ENCODE peak calls at places on chromosomes 11 and 22, in nine cellular contexts. One of them, this sample, is unnamed.

GRCh38 chr22:27761036-27761435 is 40.5 kb downstream of the MN1 start:
- DNase-seq in fibroblast of the aortic adventitia: no peak
- DNase-seq in BE2C: no peak
- DNase-seq in AG10803: no peak
- DNase-seq in endodermal cell: no peak
- DNase-seq in AG09309: no peak
- DNase-seq in cardiac muscle cell: no peak
- DNase-seq in astrocyte of the cerebellum: no peak
- DNase-seq in mammary epithelial cell: no peak
- DNase-seq in this sample: no peak

GRCh38 chr11:47711816-47712215 is 3.4 kb downstream of the AGBL2 start:
- DNase-seq in fibroblast of the aortic adventitia: no peak
- DNase-seq in BE2C: no peak
- DNase-seq in AG10803: no peak
- DNase-seq in endodermal cell: no peak
- DNase-seq in AG09309: no peak
- DNase-seq in cardiac muscle cell: peak; percentile 19
- DNase-seq in astrocyte of the cerebellum: no peak
- DNase-seq in mammary epithelial cell: no peak
- DNase-seq in this sample: no peak

GRCh38 chr11:22703040-22703439 is 36.6 kb downstream of the GAS2 start:
- DNase-seq in fibroblast of the aortic adventitia: peak; percentile 41
- DNase-seq in BE2C: peak; percentile 4
- DNase-seq in AG10803: peak; percentile 32
- DNase-seq in endodermal cell: no peak
- DNase-seq in AG09309: no peak
- DNase-seq in cardiac muscle cell: peak; percentile 78
- DNase-seq in astrocyte of the cerebellum: peak; percentile 63
- DNase-seq in mammary epithelial cell: peak; percentile 71
- DNase-seq in this sample: no peak

GRCh38 chr11:111372538-111372937 is 6.5 kb downstream of the POU2AF1 start:
- DNase-seq in fibroblast of the aortic adventitia: no peak
- DNase-seq in BE2C: no peak
- DNase-seq in AG10803: no peak
- DNase-seq in endodermal cell: no peak
- DNase-seq in AG09309: no peak
- DNase-seq in cardiac muscle cell: no peak
- DNase-seq in astrocyte of the cerebellum: no peak
- DNase-seq in mammary epithelial cell: no peak
- DNase-seq in this sample: peak; percentile 21

GRCh38 chr11:11072067-11072466 is 214.2 kb upstream of the ZBED5 start:
- DNase-seq in fibroblast of the aortic adventitia: no peak
- DNase-seq in BE2C: no peak
- DNase-seq in AG10803: no peak
- DNase-seq in endodermal cell: peak; percentile 57
- DNase-seq in AG09309: no peak
- DNase-seq in cardiac muscle cell: no peak
- DNase-seq in astrocyte of the cerebellum: no peak
- DNase-seq in mammary epithelial cell: peak; percentile 72
- DNase-seq in this sample: no peak

GRCh38 chr22:50250555-50251471 is at the start of gene HDAC10:
- DNase-seq in fibroblast of the aortic adventitia: peak; percentile 64
- DNase-seq in BE2C: peak; percentile 91
- DNase-seq in AG10803: peak; percentile 75
- DNase-seq in endodermal cell: peak; percentile 93
- DNase-seq in AG09309: no peak
- DNase-seq in cardiac muscle cell: peak; percentile 87
- DNase-seq in astrocyte of the cerebellum: no peak
- DNase-seq in mammary epithelial cell: peak; percentile 76
- DNase-seq in this sample: peak; percentile 92

GRCh38 chr11:35526370-35526792 is 965 bp upstream of the PAMR1 start:
- DNase-seq in fibroblast of the aortic adventitia: peak; percentile 60
- DNase-seq in BE2C: no peak
- DNase-seq in AG10803: peak; percentile 34
- DNase-seq in endodermal cell: peak; percentile 78
- DNase-seq in AG09309: no peak
- DNase-seq in cardiac muscle cell: no peak
- DNase-seq in astrocyte of the cerebellum: no peak
- DNase-seq in mammary epithelial cell: peak; percentile 57
- DNase-seq in this sample: no peak

GRCh38 chr11:48170176-48170839 is 46.3 kb upstream of the OR4B1 start:
- DNase-seq in fibroblast of the aortic adventitia: peak; percentile 14
- DNase-seq in BE2C: no peak
- DNase-seq in AG10803: peak; percentile 57
- DNase-seq in endodermal cell: no peak
- DNase-seq in AG09309: no peak
- DNase-seq in cardiac muscle cell: peak; percentile 32
- DNase-seq in astrocyte of the cerebellum: no peak
- DNase-seq in mammary epithelial cell: no peak
- DNase-seq in this sample: no peak

GRCh38 chr22:49962751-49963646 is 2.4 kb downstream of the PIM3 start:
- DNase-seq in fibroblast of the aortic adventitia: no peak
- DNase-seq in BE2C: no peak
- DNase-seq in AG10803: no peak
- DNase-seq in endodermal cell: peak; percentile 43
- DNase-seq in AG09309: no peak
- DNase-seq in cardiac muscle cell: no peak
- DNase-seq in astrocyte of the cerebellum: no peak
- DNase-seq in mammary epithelial cell: no peak
- DNase-seq in this sample: no peak

GRCh38 chr11:75421035-75421602 is 11.9 kb downstream of the KLHL35 start:
- DNase-seq in fibroblast of the aortic adventitia: no peak
- DNase-seq in BE2C: no peak
- DNase-seq in AG10803: no peak
- DNase-seq in endodermal cell: peak; percentile 52
- DNase-seq in AG09309: no peak
- DNase-seq in cardiac muscle cell: no peak
- DNase-seq in astrocyte of the cerebellum: no peak
- DNase-seq in mammary epithelial cell: no peak
- DNase-seq in this sample: no peak

GRCh38 chr11:11270236-11270775 is 82.7 kb downstream of the CSNK2A3 start:
- DNase-seq in fibroblast of the aortic adventitia: no peak
- DNase-seq in BE2C: no peak
- DNase-seq in AG10803: no peak
- DNase-seq in endodermal cell: peak; percentile 22
- DNase-seq in AG09309: no peak
- DNase-seq in cardiac muscle cell: no peak
- DNase-seq in astrocyte of the cerebellum: no peak
- DNase-seq in mammary epithelial cell: no peak
- DNase-seq in this sample: no peak

GRCh38 chr11:74449369-74449931 is 17.9 kb downstream of the KCNE3 start:
- DNase-seq in fibroblast of the aortic adventitia: peak; percentile 88
- DNase-seq in BE2C: peak; percentile 68
- DNase-seq in AG10803: peak; percentile 82
- DNase-seq in endodermal cell: peak; percentile 69
- DNase-seq in AG09309: peak; percentile 58
- DNase-seq in cardiac muscle cell: peak; percentile 90
- DNase-seq in astrocyte of the cerebellum: peak; percentile 77
- DNase-seq in mammary epithelial cell: peak; percentile 60
- DNase-seq in this sample: peak; percentile 68

GRCh38 chr22:49439373-49439772 is 388.3 kb downstream of the BRD1 start:
- DNase-seq in fibroblast of the aortic adventitia: no peak
- DNase-seq in BE2C: no peak
- DNase-seq in AG10803: no peak
- DNase-seq in endodermal cell: peak; percentile 54
- DNase-seq in AG09309: no peak
- DNase-seq in cardiac muscle cell: no peak
- DNase-seq in astrocyte of the cerebellum: no peak
- DNase-seq in mammary epithelial cell: no peak
- DNase-seq in this sample: no peak

GRCh38 chr11:90448280-90448679 is 225.4 kb upstream of the CHORDC1 start:
- DNase-seq in fibroblast of the aortic adventitia: no peak
- DNase-seq in BE2C: no peak
- DNase-seq in AG10803: no peak
- DNase-seq in endodermal cell: no peak
- DNase-seq in AG09309: no peak
- DNase-seq in cardiac muscle cell: no peak
- DNase-seq in astrocyte of the cerebellum: no peak
- DNase-seq in mammary epithelial cell: no peak
- DNase-seq in this sample: no peak

GRCh38 chr11:119673389-119674336 is 55.3 kb downstream of the NECTIN1 start:
- DNase-seq in fibroblast of the aortic adventitia: no peak
- DNase-seq in BE2C: no peak
- DNase-seq in AG10803: no peak
- DNase-seq in endodermal cell: peak; percentile 76
- DNase-seq in AG09309: no peak
- DNase-seq in cardiac muscle cell: no peak
- DNase-seq in astrocyte of the cerebellum: no peak
- DNase-seq in mammary epithelial cell: no peak
- DNase-seq in this sample: peak; percentile 91

GRCh38 chr11:43644626-43645299 is 35.8 kb upstream of the HSD17B12 start:
- DNase-seq in fibroblast of the aortic adventitia: peak; percentile 8
- DNase-seq in BE2C: no peak
- DNase-seq in AG10803: peak; percentile 38
- DNase-seq in endodermal cell: no peak
- DNase-seq in AG09309: no peak
- DNase-seq in cardiac muscle cell: peak; percentile 69
- DNase-seq in astrocyte of the cerebellum: no peak
- DNase-seq in mammary epithelial cell: peak; percentile 4
- DNase-seq in this sample: peak; percentile 5

GRCh38 chr11:406796-407650 is 7.8 kb downstream of the SIGIRR start:
- DNase-seq in fibroblast of the aortic adventitia: peak; percentile 77
- DNase-seq in BE2C: peak; percentile 72
- DNase-seq in AG10803: peak; percentile 75
- DNase-seq in endodermal cell: peak; percentile 96
- DNase-seq in AG09309: no peak
- DNase-seq in cardiac muscle cell: peak; percentile 90
- DNase-seq in astrocyte of the cerebellum: peak; percentile 22
- DNase-seq in mammary epithelial cell: peak; percentile 81
- DNase-seq in this sample: peak; percentile 97
- TF ChIP-seq CTCF in fibroblast of the aortic adventitia: no peak
- TF ChIP-seq CTCF in BE2C: no peak
- TF ChIP-seq CTCF in AG10803: no peak
- TF ChIP-seq CTCF in endodermal cell: peak; percentile 54
- TF ChIP-seq CTCF in AG09309: no peak
- TF ChIP-seq CTCF in cardiac muscle cell: peak; percentile 11
- TF ChIP-seq CTCF in astrocyte of the cerebellum: no peak
- TF ChIP-seq CTCF in mammary epithelial cell: no peak
- TF ChIP-seq CTCF in this sample: peak; percentile 25

DNA sequence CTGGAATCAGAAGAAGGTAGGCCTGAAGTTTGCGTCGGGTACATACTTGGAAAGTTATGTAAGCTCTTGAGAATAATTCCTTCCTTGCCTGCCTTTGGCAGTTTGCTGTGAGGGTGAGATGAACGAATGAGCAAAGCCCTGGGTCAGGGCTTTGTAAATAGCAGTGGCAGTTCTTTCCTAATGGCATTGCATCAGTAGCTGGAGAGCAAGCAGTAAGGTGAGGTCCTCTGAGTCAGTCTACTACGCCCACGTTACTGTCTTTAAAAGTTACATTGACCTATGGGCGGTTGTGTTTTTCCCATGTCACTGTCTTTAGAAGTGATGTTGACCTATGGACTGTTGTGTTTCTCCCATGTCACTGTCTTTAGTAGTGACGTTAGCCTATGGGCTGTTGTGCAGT is 179.1 kb upstream of the E2F8 start:
- DNase-seq in fibroblast of the aortic adventitia: peak; percentile 71
- DNase-seq in BE2C: no peak
- DNase-seq in AG10803: no peak
- DNase-seq in endodermal cell: no peak
- DNase-seq in AG09309: no peak
- DNase-seq in cardiac muscle cell: no peak
- DNase-seq in astrocyte of the cerebellum: no peak
- DNase-seq in mammary epithelial cell: peak; percentile 41
- DNase-seq in this sample: no peak
- H3K4me3 ChIP-seq in fibroblast of the aortic adventitia: no peak overlapping the region
- H3K4me3 ChIP-seq in BE2C: no peak overlapping the region
- H3K4me3 ChIP-seq in AG10803: no peak overlapping the region
- H3K4me3 ChIP-seq in endodermal cell: no peak overlapping the region
- H3K4me3 ChIP-seq in AG09309: no peak overlapping the region
- H3K4me3 ChIP-seq in cardiac muscle cell: no peak overlapping the region
- H3K4me3 ChIP-seq in astrocyte of the cerebellum: no peak overlapping the region
- H3K4me3 ChIP-seq in mammary epithelial cell: no peak overlapping the region
- H3K4me3 ChIP-seq in this sample: no peak overlapping the region

DNA sequence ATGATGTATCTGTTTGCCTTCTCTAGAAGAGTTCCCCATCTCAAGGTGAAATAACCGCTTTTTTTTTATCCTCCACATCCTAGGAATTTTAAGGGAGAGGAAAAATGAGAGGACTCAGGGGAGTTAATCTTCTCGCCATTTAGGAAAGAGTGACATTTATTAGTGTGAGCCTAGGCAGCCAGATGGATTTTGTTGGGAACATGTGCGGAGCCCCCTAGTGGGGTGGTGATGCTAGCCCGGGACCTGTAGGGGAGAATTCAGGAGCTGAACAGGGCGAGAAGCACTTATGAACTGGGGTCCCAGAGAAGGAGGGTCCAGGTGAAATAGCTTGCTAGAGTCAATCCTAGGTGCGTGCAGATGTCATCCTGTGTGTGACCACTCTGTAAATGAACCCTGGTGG is 10.7 kb downstream of the IL17RA start:
- DNase-seq in fibroblast of the aortic adventitia: peak; percentile 14
- DNase-seq in BE2C: no peak
- DNase-seq in AG10803: peak; percentile 9
- DNase-seq in endodermal cell: peak; percentile 82
- DNase-seq in AG09309: no peak
- DNase-seq in cardiac muscle cell: no peak
- DNase-seq in astrocyte of the cerebellum: no peak
- DNase-seq in mammary epithelial cell: no peak
- DNase-seq in this sample: no peak
- TF ChIP-seq CTCF in fibroblast of the aortic adventitia: peak; percentile 41
- TF ChIP-seq CTCF in BE2C: peak; percentile 58
- TF ChIP-seq CTCF in AG10803: peak; percentile 36
- TF ChIP-seq CTCF in endodermal cell: peak; percentile 84
- TF ChIP-seq CTCF in AG09309: peak; percentile 26
- TF ChIP-seq CTCF in cardiac muscle cell: peak; percentile 42
- TF ChIP-seq CTCF in astrocyte of the cerebellum: peak; percentile 61
- TF ChIP-seq CTCF in mammary epithelial cell: no peak
- TF ChIP-seq CTCF in this sample: no peak

GRCh38 chr22:40237241-40237640 is 59.5 kb downstream of the TNRC6B start:
- DNase-seq in fibroblast of the aortic adventitia: no peak
- DNase-seq in BE2C: no peak
- DNase-seq in AG10803: no peak
- DNase-seq in endodermal cell: no peak
- DNase-seq in AG09309: no peak
- DNase-seq in cardiac muscle cell: no peak
- DNase-seq in astrocyte of the cerebellum: no peak
- DNase-seq in mammary epithelial cell: no peak
- DNase-seq in this sample: peak; percentile 54

GRCh38 chr22:40240160-40240559 is 62.4 kb downstream of the TNRC6B start:
- DNase-seq in fibroblast of the aortic adventitia: no peak
- DNase-seq in BE2C: no peak
- DNase-seq in AG10803: no peak
- DNase-seq in endodermal cell: no peak
- DNase-seq in AG09309: no peak
- DNase-seq in cardiac muscle cell: no peak
- DNase-seq in astrocyte of the cerebellum: no peak
- DNase-seq in mammary epithelial cell: no peak
- DNase-seq in this sample: no peak

GRCh38 chr22:40237788-40238424 is 60.2 kb downstream of the TNRC6B start:
- DNase-seq in fibroblast of the aortic adventitia: no peak
- DNase-seq in BE2C: no peak
- DNase-seq in AG10803: no peak
- DNase-seq in endodermal cell: no peak
- DNase-seq in AG09309: no peak
- DNase-seq in cardiac muscle cell: no peak
- DNase-seq in astrocyte of the cerebellum: no peak
- DNase-seq in mammary epithelial cell: no peak
- DNase-seq in this sample: peak; percentile 30

GRCh38 chr22:40239345-40239683 is 61.6 kb downstream of the TNRC6B start:
- DNase-seq in fibroblast of the aortic adventitia: no peak
- DNase-seq in BE2C: no peak
- DNase-seq in AG10803: no peak
- DNase-seq in endodermal cell: no peak
- DNase-seq in AG09309: no peak
- DNase-seq in cardiac muscle cell: no peak
- DNase-seq in astrocyte of the cerebellum: no peak
- DNase-seq in mammary epithelial cell: no peak
- DNase-seq in this sample: no peak

GRCh38 chr22:40238425-40239344 is 61.0 kb downstream of the TNRC6B start:
- DNase-seq in fibroblast of the aortic adventitia: peak; percentile 62
- DNase-seq in BE2C: no peak
- DNase-seq in AG10803: peak; percentile 72
- DNase-seq in endodermal cell: no peak
- DNase-seq in AG09309: peak; percentile 59
- DNase-seq in cardiac muscle cell: peak; percentile 84
- DNase-seq in astrocyte of the cerebellum: no peak
- DNase-seq in mammary epithelial cell: peak; percentile 87
- DNase-seq in this sample: peak; percentile 53
- H3K4me3 ChIP-seq in fibroblast of the aortic adventitia: no peak overlapping the region
- H3K4me3 ChIP-seq in BE2C: no peak overlapping the region
- H3K4me3 ChIP-seq in AG10803: no peak overlapping the region
- H3K4me3 ChIP-seq in endodermal cell: no peak overlapping the region
- H3K4me3 ChIP-seq in AG09309: no peak overlapping the region
- H3K4me3 ChIP-seq in cardiac muscle cell: no peak overlapping the region
- H3K4me3 ChIP-seq in astrocyte of the cerebellum: no peak overlapping the region
- H3K4me3 ChIP-seq in mammary epithelial cell: peak overlapping the region; percentile 22
- H3K4me3 ChIP-seq in this sample: no peak overlapping the region

This sample was measured in GM12865.